ENCODE peak calls at places on chromosomes 11 and 22, in six cellular contexts. One of them, this sample, is unnamed.

GRCh38 chr11:95690100-95690499 is 99.5 kb downstream of the FAM76B start:
- DNase-seq in upper lobe of right lung: no peak
- DNase-seq in fibroblast of the aortic adventitia: no peak
- DNase-seq in WTC11: no peak
- DNase-seq in Caco-2: no peak
- DNase-seq in GM23338: no peak
- DNase-seq in this sample: no peak

GRCh38 chr22:40326905-40327735 is 19.2 kb upstream of the ADSL start:
- DNase-seq in WTC11: no peak
- DNase-seq in GM23338: peak
- DNase-seq in Caco-2: no peak
- DNase-seq in fibroblast of the aortic adventitia: no peak
- DNase-seq in upper lobe of right lung: no peak
- DNase-seq in this sample: no peak

GRCh38 chr11:41316726-41317125 is 142.7 kb downstream of the LRRC4C start:
- DNase-seq in Caco-2: no peak
- DNase-seq in GM23338: no peak
- DNase-seq in fibroblast of the aortic adventitia: no peak
- DNase-seq in upper lobe of right lung: no peak
- DNase-seq in WTC11: no peak
- DNase-seq in this sample: no peak

GRCh38 chr11:65856689-65857499 is 1.1 kb downstream of the CFL1 start:
- DNase-seq in fibroblast of the aortic adventitia: peak
- DNase-seq in GM23338: peak
- DNase-seq in Caco-2: peak
- DNase-seq in upper lobe of right lung: peak
- DNase-seq in WTC11: peak
- DNase-seq in this sample: peak

GRCh38 chr11:112467721-112468120 is 207.1 kb upstream of the PLET1 start:
- DNase-seq in fibroblast of the aortic adventitia: no peak
- DNase-seq in WTC11: no peak
- DNase-seq in upper lobe of right lung: no peak
- DNase-seq in Caco-2: no peak
- DNase-seq in GM23338: no peak
- DNase-seq in this sample: no peak

GRCh38 chr11:101866619-101867491 is 48.0 kb upstream of the CEP126 start:
- DNase-seq in Caco-2: peak
- DNase-seq in fibroblast of the aortic adventitia: peak
- DNase-seq in WTC11: no peak
- DNase-seq in upper lobe of right lung: no peak
- DNase-seq in GM23338: no peak
- DNase-seq in this sample: no peak

GRCh38 chr22:37229012-37229804 is 14.9 kb downstream of the RAC2 start:
- DNase-seq in fibroblast of the aortic adventitia: peak
- DNase-seq in Caco-2: no peak
- DNase-seq in GM23338: no peak
- DNase-seq in upper lobe of right lung: no peak
- DNase-seq in WTC11: no peak
- DNase-seq in this sample: no peak

GRCh38 chr22:17098379-17098819 is 13.6 kb downstream of the IL17RA start:
- DNase-seq in WTC11: no peak
- DNase-seq in fibroblast of the aortic adventitia: no peak
- DNase-seq in GM23338: no peak
- DNase-seq in Caco-2: no peak
- DNase-seq in upper lobe of right lung: peak
- DNase-seq in this sample: no peak

GRCh38 chr11:62217191-62217748 is 8.8 kb downstream of the SCGB2A1 start:
- DNase-seq in WTC11: no peak
- DNase-seq in fibroblast of the aortic adventitia: peak
- DNase-seq in Caco-2: no peak
- DNase-seq in upper lobe of right lung: no peak
- DNase-seq in GM23338: peak
- DNase-seq in this sample: no peak

GRCh38 chr22:23836281-23836680 is 2.5 kb downstream of the DERL3 start:
- DNase-seq in upper lobe of right lung: no peak
- DNase-seq in Caco-2: no peak
- DNase-seq in WTC11: no peak
- DNase-seq in fibroblast of the aortic adventitia: no peak
- DNase-seq in GM23338: no peak
- DNase-seq in this sample: no peak

GRCh38 chr11:15198284-15198683 is 83.6 kb downstream of the INSC start:
- DNase-seq in WTC11: no peak
- DNase-seq in upper lobe of right lung: no peak
- DNase-seq in fibroblast of the aortic adventitia: no peak
- DNase-seq in Caco-2: no peak
- DNase-seq in GM23338: no peak
- DNase-seq in this sample: no peak

GRCh38 chr11:65854871-65855837 is 2.8 kb downstream of the CFL1 start:
- DNase-seq in WTC11: no peak
- DNase-seq in GM23338: no peak
- DNase-seq in Caco-2: peak
- DNase-seq in upper lobe of right lung: peak
- DNase-seq in fibroblast of the aortic adventitia: no peak
- DNase-seq in this sample: no peak

GRCh38 chr11:116263770-116264169 is 509.0 kb downstream of the BUD13 start:
- DNase-seq in fibroblast of the aortic adventitia: no peak
- DNase-seq in WTC11: no peak
- DNase-seq in upper lobe of right lung: no peak
- DNase-seq in GM23338: no peak
- DNase-seq in Caco-2: no peak
- DNase-seq in this sample: no peak

GRCh38 chr11:499201-500076 is 7.6 kb downstream of the RNH1 start:
- DNase-seq in GM23338: no peak
- DNase-seq in WTC11: no peak
- DNase-seq in Caco-2: no peak
- DNase-seq in upper lobe of right lung: no peak
- DNase-seq in fibroblast of the aortic adventitia: no peak
- DNase-seq in this sample: no peak

GRCh38 chr11:86261328-86261727 is 16.8 kb downstream of the EED start:
- DNase-seq in fibroblast of the aortic adventitia: no peak
- DNase-seq in Caco-2: no peak
- DNase-seq in GM23338: peak
- DNase-seq in WTC11: peak
- DNase-seq in upper lobe of right lung: no peak
- DNase-seq in this sample: no peak

GRCh38 chr22:26416670-26417270 is 12.3 kb upstream of the ASPHD2 start:
- DNase-seq in fibroblast of the aortic adventitia: peak
- DNase-seq in GM23338: peak
- DNase-seq in WTC11: peak
- DNase-seq in upper lobe of right lung: no peak
- DNase-seq in Caco-2: peak
- DNase-seq in this sample: no peak

GRCh38 chr22:50289942-50290630 is 17.4 kb downstream of the PLXNB2 start:
- DNase-seq in GM23338: no peak
- DNase-seq in WTC11: no peak
- DNase-seq in fibroblast of the aortic adventitia: no peak
- DNase-seq in Caco-2: no peak
- DNase-seq in upper lobe of right lung: no peak
- DNase-seq in this sample: no peak

GRCh38 chr11:75063732-75064314 is 32.9 kb downstream of the OR2AT4 start:
- DNase-seq in upper lobe of right lung: no peak
- DNase-seq in GM23338: no peak
- DNase-seq in Caco-2: no peak
- DNase-seq in WTC11: no peak
- DNase-seq in fibroblast of the aortic adventitia: no peak
- DNase-seq in this sample: no peak

GRCh38 chr11:129790131-129790530 is 25.5 kb upstream of the TMEM45B start:
- DNase-seq in upper lobe of right lung: no peak
- DNase-seq in GM23338: no peak
- DNase-seq in WTC11: no peak
- DNase-seq in Caco-2: no peak
- DNase-seq in fibroblast of the aortic adventitia: no peak
- DNase-seq in this sample: no peak

GRCh38 chr11:60852639-60853468 is 2.9 kb downstream of the PTGDR2 start:
- DNase-seq in upper lobe of right lung: no peak
- DNase-seq in GM23338: peak
- DNase-seq in Caco-2: no peak
- DNase-seq in fibroblast of the aortic adventitia: no peak
- DNase-seq in WTC11: peak
- DNase-seq in this sample: no peak

GRCh38 chr11:97968071-97968470 is 1052.7 kb upstream of the CNTN5 start:
- DNase-seq in WTC11: no peak
- DNase-seq in upper lobe of right lung: no peak
- DNase-seq in Caco-2: no peak
- DNase-seq in GM23338: no peak
- DNase-seq in fibroblast of the aortic adventitia: no peak
- DNase-seq in this sample: no peak

GRCh38 chr22:20456064-20456721 is 18.6 kb upstream of the SCARF2 start:
- DNase-seq in fibroblast of the aortic adventitia: peak
- DNase-seq in Caco-2: peak
- DNase-seq in GM23338: peak
- DNase-seq in WTC11: peak
- DNase-seq in upper lobe of right lung: peak
- DNase-seq in this sample: peak

GRCh38 chr11:36062796-36063380 is 119.0 kb downstream of the LDLRAD3 start:
- DNase-seq in fibroblast of the aortic adventitia: peak
- DNase-seq in Caco-2: no peak
- DNase-seq in upper lobe of right lung: no peak
- DNase-seq in GM23338: no peak
- DNase-seq in WTC11: no peak
- DNase-seq in this sample: no peak

GRCh38 chr22:19880786-19881569 is 26.3 kb upstream of the GNB1L start:
- DNase-seq in fibroblast of the aortic adventitia: peak
- DNase-seq in GM23338: peak
- DNase-seq in upper lobe of right lung: peak
- DNase-seq in WTC11: peak
- DNase-seq in Caco-2: peak
- DNase-seq in this sample: peak

DNA sequence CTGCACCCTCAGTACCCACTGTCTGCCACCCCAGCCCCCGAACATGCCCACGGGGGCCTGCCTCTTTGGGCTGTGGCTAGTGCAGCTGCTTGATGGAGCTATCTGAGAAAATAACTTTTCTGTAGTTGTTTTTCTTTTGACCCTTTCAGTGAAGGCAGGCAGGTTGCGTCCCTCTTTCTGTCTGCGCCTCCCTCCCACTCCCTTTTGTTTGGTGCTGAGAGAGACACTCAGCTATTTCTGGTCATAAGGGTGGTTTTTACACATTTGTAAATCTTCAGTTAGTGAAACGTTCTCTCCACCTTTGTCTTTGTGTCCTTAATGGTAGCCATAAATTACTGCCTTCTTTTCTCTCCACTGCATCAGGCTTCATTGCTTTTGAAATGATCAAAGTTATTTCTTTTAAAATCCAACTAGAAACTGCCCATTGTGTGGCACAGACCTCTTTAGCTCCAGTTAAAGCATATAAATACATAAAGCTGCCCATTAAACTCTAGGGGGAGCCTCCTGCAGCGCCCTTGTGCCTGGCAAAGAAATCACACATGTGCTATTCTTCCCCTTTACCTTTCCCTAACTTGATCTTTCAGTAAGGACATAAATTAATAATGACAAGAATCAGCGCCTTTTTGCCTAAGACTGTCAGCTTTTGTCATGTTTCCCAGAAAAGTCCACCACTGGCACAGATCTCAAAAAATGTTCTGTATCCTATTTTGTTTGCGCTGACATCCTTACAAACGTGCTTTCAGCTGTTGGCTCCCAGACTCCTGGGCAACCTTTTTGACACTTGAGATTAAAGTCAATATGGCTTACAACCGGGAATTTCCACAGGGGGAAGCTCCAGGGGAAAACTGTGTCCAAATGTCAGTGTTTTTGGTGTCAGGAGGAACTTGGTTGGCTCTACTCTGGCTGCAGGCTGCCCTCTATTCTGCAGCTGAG is 1.7 kb upstream of the SCUBE2 start:
- DNase-seq in fibroblast of the aortic adventitia: peak
- DNase-seq in upper lobe of right lung: no peak
- DNase-seq in GM23338: no peak
- DNase-seq in WTC11: no peak
- DNase-seq in Caco-2: no peak
- DNase-seq in this sample: no peak
- TF ChIP-seq CTCF in fibroblast of the aortic adventitia: peak
- TF ChIP-seq CTCF in upper lobe of right lung: peak
- TF ChIP-seq CTCF in GM23338: peak
- TF ChIP-seq CTCF in WTC11: no peak
- TF ChIP-seq CTCF in Caco-2: no peak
- TF ChIP-seq CTCF in this sample: no peak

GRCh38 chr22:29202231-29203192 is 3.2 kb upstream of the EMID1 start:
- DNase-seq in GM23338: peak
- DNase-seq in fibroblast of the aortic adventitia: no peak
- DNase-seq in Caco-2: peak
- DNase-seq in upper lobe of right lung: no peak
- DNase-seq in WTC11: peak
- DNase-seq in this sample: no peak
- TF ChIP-seq CTCF in GM23338: peak
- TF ChIP-seq CTCF in fibroblast of the aortic adventitia: no peak
- TF ChIP-seq CTCF in Caco-2: peak
- TF ChIP-seq CTCF in upper lobe of right lung: peak
- TF ChIP-seq CTCF in WTC11: no peak
- TF ChIP-seq CTCF in this sample: no peak

GRCh38 chr11:63683133-63683991 is 2.1 kb downstream of the RTN3 start:
- DNase-seq in Caco-2: no peak
- DNase-seq in upper lobe of right lung: no peak
- DNase-seq in GM23338: no peak
- DNase-seq in WTC11: no peak
- DNase-seq in fibroblast of the aortic adventitia: peak
- DNase-seq in this sample: no peak

GRCh38 chr11:63680842-63681207 is 475 bp upstream of the RTN3 start:
- DNase-seq in fibroblast of the aortic adventitia: no peak
- DNase-seq in WTC11: no peak
- DNase-seq in GM23338: peak
- DNase-seq in Caco-2: no peak
- DNase-seq in upper lobe of right lung: no peak
- DNase-seq in this sample: no peak

GRCh38 chr11:63686912-63687311 is 5.6 kb downstream of the RTN3 start:
- DNase-seq in upper lobe of right lung: no peak
- DNase-seq in Caco-2: no peak
- DNase-seq in WTC11: no peak
- DNase-seq in GM23338: no peak
- DNase-seq in fibroblast of the aortic adventitia: no peak
- DNase-seq in this sample: no peak

GRCh38 chr11:63682045-63682915 is 980 bp downstream of the RTN3 start:
- DNase-seq in WTC11: no peak
- DNase-seq in GM23338: peak
- DNase-seq in fibroblast of the aortic adventitia: no peak
- DNase-seq in upper lobe of right lung: no peak
- DNase-seq in Caco-2: no peak
- DNase-seq in this sample: peak

GRCh38 chr11:63681208-63682044 is at the start of gene RTN3:
- DNase-seq in Caco-2: peak
- DNase-seq in fibroblast of the aortic adventitia: peak
- DNase-seq in upper lobe of right lung: peak
- DNase-seq in GM23338: peak
- DNase-seq in WTC11: peak
- DNase-seq in this sample: peak
- TF ChIP-seq CTCF in Caco-2: no peak
- TF ChIP-seq CTCF in fibroblast of the aortic adventitia: no peak
- TF ChIP-seq CTCF in upper lobe of right lung: peak
- TF ChIP-seq CTCF in GM23338: peak
- TF ChIP-seq CTCF in WTC11: no peak
- TF ChIP-seq CTCF in this sample: no peak

DNA sequence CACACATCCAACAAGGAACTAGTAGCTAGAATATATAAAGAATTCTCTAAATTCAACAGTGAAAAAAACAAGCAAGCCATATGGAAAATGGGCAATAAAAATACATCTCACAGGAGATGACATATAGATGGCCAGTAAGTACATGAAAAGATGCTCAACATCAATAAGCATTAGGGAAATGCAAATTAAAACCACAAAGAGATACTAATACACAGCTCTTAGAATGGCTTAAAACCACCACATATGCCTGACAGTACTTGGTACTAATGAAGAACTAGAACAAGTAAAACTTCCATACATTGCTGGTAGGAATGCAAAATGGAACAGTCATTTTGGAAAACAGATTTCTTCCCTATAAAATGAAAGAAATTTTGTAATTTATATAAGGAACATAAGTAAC is 71.6 kb upstream of the GAB2 start:
- DNase-seq in Caco-2: no peak
- DNase-seq in GM23338: no peak
- DNase-seq in upper lobe of right lung: no peak
- DNase-seq in WTC11: no peak
- DNase-seq in fibroblast of the aortic adventitia: no peak
- DNase-seq in this sample: no peak
- TF ChIP-seq CTCF in Caco-2: no peak
- TF ChIP-seq CTCF in GM23338: no peak
- TF ChIP-seq CTCF in upper lobe of right lung: no peak
- TF ChIP-seq CTCF in WTC11: no peak
- TF ChIP-seq CTCF in fibroblast of the aortic adventitia: no peak
- TF ChIP-seq CTCF in this sample: no peak

This sample was measured in nephron progenitor cell.